ENCODE peak calls at places on chromosomes 11 and 22, in four cellular contexts. T, H, E and A are unnamed samples.
A peak's percentile ranks its signal among the peaks of the same experiment; 100 is the strongest.

GRCh38 chr11:92829121-92829520 is 140.3 kb upstream of the MTNR1B start:
- DNase-seq in T (no peak), H (no peak), E (no peak), A (no peak)

GRCh38 chr11:72576196-72576595 is 98.0 kb downstream of the PDE2A start:
- DNase-seq in T (no peak), H (no peak), E (no peak), A (no peak)

GRCh38 chr11:12242071-12242672 is 131.8 kb downstream of the MICAL2 start:
- DNase-seq in T (no peak), H (no peak), E (no peak), A (no peak)

GRCh38 chr11:70133771-70134170 is 55.7 kb downstream of the ANO1 start:
- DNase-seq in T (no peak), H (no peak), E (no peak), A (no peak)

GRCh38 chr22:49161002-49161850 is 666.4 kb downstream of the BRD1 start:
- DNase-seq in T (no peak), H (no peak), E (no peak), A (no peak)

GRCh38 chr11:2860636-2861035 is 24.9 kb downstream of the CDKN1C start:
- DNase-seq in T (peak; percentile 85), H (peak; percentile 46), E (no peak), A (no peak)

GRCh38 chr22:49204599-49205214 is 623.0 kb downstream of the BRD1 start:
- DNase-seq in T (no peak), H (no peak), E (no peak), A (no peak)

GRCh38 chr22:22720724-22721261 is 76.4 kb downstream of the GGTLC2 start:
- DNase-seq in T (no peak), H (no peak), E (no peak), A (no peak)

GRCh38 chr11:59115556-59115955 is 8.5 kb downstream of the FAM111B start:
- DNase-seq in T (no peak), H (no peak), E (no peak), A (no peak)

GRCh38 chr22:31569126-31569525 is 72.8 kb downstream of the SFI1 start:
- DNase-seq in T (no peak), H (no peak), E (no peak), A (no peak)

GRCh38 chr11:114478768-114479167 is 39.5 kb downstream of the REXO2 start:
- DNase-seq in T (no peak), H (no peak), E (no peak), A (peak; percentile 37)

GRCh38 chr11:70423523-70424505 is 25.5 kb downstream of the CTTN start:
- DNase-seq in T (peak; percentile 98), H (peak; percentile 89), E (no peak), A (no peak)

GRCh38 chr22:46002757-46003270 is 25.9 kb upstream of the WNT7B start:
- DNase-seq in T (peak; percentile 71), H (no peak), E (no peak), A (no peak)

GRCh38 chr11:82547163-82547560 is 186.5 kb downstream of the FAM181B start:
- DNase-seq in T (no peak), H (no peak), E (no peak), A (no peak)

GRCh38 chr22:23780146-23780748 is 6.5 kb upstream of the SMARCB1 start:
- DNase-seq in T (no peak), H (no peak), E (no peak), A (no peak)

GRCh38 chr11:126082251-126083109 is 19.8 kb upstream of the CDON start:
- DNase-seq in T (no peak), H (no peak), E (no peak), A (no peak)

GRCh38 chr11:75820636-75821035 is 5.6 kb downstream of the UVRAG start:
- DNase-seq in T (no peak), H (no peak), E (no peak), A (no peak)

GRCh38 chr11:57597461-57597892 is at the start of gene SERPING1:
- DNase-seq in T (no peak), H (no peak), E (no peak), A (no peak)

GRCh38 chr11:20739004-20739612 is 69.7 kb downstream of the NELL1 start:
- DNase-seq in T (no peak), H (no peak), E (no peak), A (no peak)

GRCh38 chr22:35023692-35024363 is 42.1 kb upstream of the ISX start:
- DNase-seq in T (peak; percentile 38), H (peak; percentile 56), E (peak; percentile 17), A (no peak)

GRCh38 chr22:48943567-48944432 is 883.9 kb downstream of the BRD1 start:
- DNase-seq in T (no peak), H (peak; percentile 11), E (peak; percentile 23), A (no peak)

GRCh38 chr11:123173040-123173855 is 21.8 kb downstream of the CLMP start:
- DNase-seq in T (peak; percentile 45), H (no peak), E (no peak), A (no peak)

GRCh38 chr11:107592256-107592655 is 1.3 kb downstream of the ELMOD1 start:
- DNase-seq in T (no peak), H (no peak), E (no peak), A (no peak)

GRCh38 chr11:103016031-103016430 is 60.5 kb upstream of the MMP13 start:
- DNase-seq in T (no peak), H (no peak), E (no peak), A (no peak)

GRCh38 chr22:20243545-20244249 is 24.4 kb downstream of the RTN4R start:
- DNase-seq in T (peak; percentile 96), H (peak; percentile 33), E (peak; percentile 18), A (no peak)

GRCh38 chr11:119523801-119524200 is 100.8 kb upstream of the THY1 start:
- DNase-seq in T (no peak), H (no peak), E (no peak), A (no peak)

GRCh38 chr22:24142241-24142640 is 39.0 kb upstream of the SUSD2 start:
- DNase-seq in T (no peak), H (no peak), E (no peak), A (no peak)

GRCh38 chr11:58675344-58676155 is 53.1 kb downstream of the CNTF start:
- DNase-seq in T (peak; percentile 58), H (peak; percentile 76), E (peak; percentile 49), A (peak; percentile 21)

GRCh38 chr11:134742228-134742612 is 330.2 kb upstream of the B3GAT1 start:
- DNase-seq in T (no peak), H (no peak), E (no peak), A (no peak)

GRCh38 chr11:65553301-65554001 is 4.7 kb downstream of the LTBP3 start:
- DNase-seq in T (no peak), H (peak; percentile 93), E (no peak), A (no peak)

GRCh38 chr11:61509058-61510029 is 795 bp downstream of the LRRC10B start:
- DNase-seq in T (no peak), H (peak; percentile 83), E (peak; percentile 69), A (peak; percentile 65)

GRCh38 chr22:38068641-38069371 is 11.6 kb downstream of the PICK1 start:
- DNase-seq in T (no peak), H (no peak), E (no peak), A (no peak)

GRCh38 chr11:65434057-65434666 is 11.6 kb downstream of the NEAT1 start:
- DNase-seq in T (no peak), H (no peak), E (no peak), A (no peak)

GRCh38 chr22:42388130-42388797 is 43.9 kb downstream of the NFAM1 start:
- DNase-seq in T (no peak), H (peak; percentile 15), E (no peak), A (no peak)